ENCODE peak calls at places on chromosomes 16 and 17, in seven cellular contexts. K is spleen; J is T-helper 9 cell; V is stimulated activated naive CD8-positive, alpha-beta T cell treated with anti-CD3 and anti-CD28 coated beads, Interleukin-15, Interleukin-2, amounts not matched to agents 100 U/mL and 50 U/mL, for 24 hours; H is CD8-positive, alpha-beta memory T cell; M is progenitor cell of endocrine pancreas; B is D341Med. P is an unnamed sample.

GRCh38 chr17:80029235-80029974 is 6.3 kb downstream of the TBC1D16 start:
- DNase-seq in K (no peak), B (peak), V (no peak), H (no peak), M (no peak), J (no peak), P (no peak)

GRCh38 chr16:2963074-2963610 is 933 bp upstream of the KREMEN2 start:
- DNase-seq in V (no peak), K (peak), B (no peak), M (no peak), H (peak), J (no peak), P (peak)

GRCh38 chr16:11076259-11077018 is 132.1 kb downstream of the CLEC16A start:
- DNase-seq in K (no peak), M (no peak), B (no peak), H (no peak), J (no peak), V (peak), P (no peak)

GRCh38 chr16:52283018-52283417 is 263.9 kb downstream of the TOX3 start:
- DNase-seq in J (no peak), H (no peak), M (no peak), B (no peak), K (no peak), V (no peak), P (no peak)

GRCh38 chr16:11016993-11017392 is 72.6 kb downstream of the CLEC16A start:
- DNase-seq in K (no peak), J (no peak), M (no peak), B (no peak), H (no peak), V (peak), P (no peak)

GRCh38 chr16:7436306-7436705 is 103.7 kb downstream of the RBFOX1 start:
- DNase-seq in M (no peak), J (no peak), H (no peak), B (no peak), V (no peak), K (no peak), P (no peak)

GRCh38 chr17:32835291-32835761 is 41.6 kb downstream of the MYO1D start:
- DNase-seq in M (no peak), K (no peak), V (no peak), J (no peak), B (no peak), H (no peak), P (no peak)

GRCh38 chr16:49281843-49282642 is 405 bp upstream of the CBLN1 start:
- DNase-seq in H (no peak), M (peak), V (peak), J (no peak), B (peak), K (peak), P (no peak)

GRCh38 chr17:41885733-41886132 is 20.5 kb upstream of the KLHL11 start:
- DNase-seq in J (no peak), H (no peak), M (no peak), B (peak), K (no peak), V (no peak), P (no peak)

GRCh38 chr16:10822702-10823101 is 4.1 kb upstream of the TVP23A start:
- DNase-seq in J (no peak), B (no peak), K (no peak), V (no peak), H (no peak), M (no peak), P (no peak)

GRCh38 chr17:37671813-37672544 is 28.7 kb upstream of the DDX52 start:
- DNase-seq in V (no peak), M (no peak), K (no peak), J (no peak), H (no peak), B (no peak), P (no peak)

GRCh38 chr17:32142857-32143524 is 689 bp downstream of the RHOT1 start:
- DNase-seq in H (peak), K (peak), B (peak), J (no peak), M (peak), V (peak), P (no peak)

GRCh38 chr17:35087731-35088646 is 24.5 kb upstream of the RFFL start:
- DNase-seq in M (peak), H (peak), K (peak), B (peak), V (peak), J (peak), P (no peak)

GRCh38 chr16:3149630-3150345 is 15.0 kb downstream of the ZNF213 start:
- DNase-seq in H (peak), V (peak), B (peak), J (peak), K (peak), M (peak), P (peak)

GRCh38 chr17:61248399-61248798 is 151.2 kb upstream of the TBX2 start:
- DNase-seq in M (no peak), B (no peak), V (no peak), J (no peak), H (no peak), K (no peak), P (no peak)

GRCh38 chr17:82592289-82592683 is 56.0 kb downstream of the WDR45B start:
- DNase-seq in K (no peak), B (no peak), H (no peak), J (no peak), M (no peak), V (no peak), P (no peak)

GRCh38 chr17:73191443-73192218 is 1.2 kb upstream of the COG1 start:
- DNase-seq in H (peak), V (peak), B (peak), K (no peak), M (no peak), J (peak), P (peak)

GRCh38 chr16:5928476-5929055 is 831.0 kb upstream of the EEF2KMT start:
- DNase-seq in H (no peak), V (no peak), M (no peak), B (no peak), J (no peak), K (no peak), P (no peak)

GRCh38 chr16:80570106-80570478 is 29.3 kb downstream of the DYNLRB2 start:
- DNase-seq in K (no peak), V (peak), B (no peak), H (no peak), J (no peak), M (no peak), P (no peak)

GRCh38 chr17:3965123-3965800 is 1.0 kb upstream of the ATP2A3 start:
- DNase-seq in V (peak), K (peak), M (no peak), B (peak), J (peak), H (peak), P (peak)

GRCh38 chr17:42581744-42582270 is 4.3 kb upstream of the PSMC3IP start:
- DNase-seq in B (no peak), K (no peak), J (no peak), H (no peak), V (no peak), M (no peak), P (no peak)

GRCh38 chr17:40518401-40519088 is 17.1 kb upstream of the TNS4 start:
- DNase-seq in B (no peak), H (no peak), J (no peak), K (peak), M (no peak), V (no peak), P (no peak)

GRCh38 chr16:23549938-23550337 is 7.2 kb downstream of the EARS2 start:
- DNase-seq in J (no peak), K (no peak), H (no peak), M (no peak), V (no peak), B (no peak), P (no peak)

GRCh38 chr17:12040478-12040877 is 19.8 kb downstream of the MAP2K4 start:
- DNase-seq in B (no peak), V (no peak), K (no peak), J (no peak), H (no peak), M (no peak), P (no peak)

GRCh38 chr16:5381481-5381880 is 283.9 kb upstream of the EEF2KMT start:
- DNase-seq in V (no peak), B (no peak), H (no peak), J (no peak), M (no peak), K (no peak), P (no peak)

GRCh38 chr17:69672924-69673323 is 258.4 kb downstream of the MAP2K6 start:
- DNase-seq in J (no peak), H (no peak), M (no peak), K (no peak), V (no peak), B (no peak), P (no peak)

P was measured in T-helper 22 cell.